ENCODE peak calls at places on chromosome 17, in four cellular contexts. X is SK-N-DZ, G is RPMI7951, D is kidney. P is an unnamed sample.

GRCh38 chr17:45410144-45411091 is 22.3 kb downstream of the ARHGAP27 start:
- DNase-seq in X (no peak), G (no peak), D (peak), P (no peak)

GRCh38 chr17:77475012-77475976 is 334.5 kb downstream of the SEC14L1 start:
- DNase-seq in X (no peak), G (peak), D (no peak), P (peak)

GRCh38 chr17:49090885-49091594 is 41.5 kb upstream of the B4GALNT2 start:
- DNase-seq in X (no peak), G (no peak), D (no peak), P (no peak)

GRCh38 chr17:68184141-68184571 is 63.7 kb upstream of the AMZ2 start:
- DNase-seq in X (no peak), G (no peak), D (peak), P (no peak)

GRCh38 chr17:40938981-40939380 is 1.5 kb upstream of the KRT23 start:
- DNase-seq in X (no peak), G (no peak), D (no peak), P (no peak)

GRCh38 chr17:62791235-62792121 is 16.6 kb downstream of the MARCHF10 start:
- DNase-seq in X (no peak), G (peak), D (no peak), P (peak)

GRCh38 chr17:28842282-28843012 is at the start of gene FAM222B:
- DNase-seq in X (peak), G (peak), D (peak), P (peak)

GRCh38 chr17:31524926-31525800 is 133.7 kb downstream of the RAB11FIP4 start:
- DNase-seq in X (peak), G (peak), D (peak), P (peak)

P was measured in AG04450.